ENCODE peak calls at places on chromosomes 13 and 19, in eight cellular contexts. T, K, J, D, R, H, N and G are unnamed samples.

GRCh38 chr19:17419154-17419490 is 725 bp upstream of the MVB12A start:
- DNase-seq in T (no peak), K (no peak), J (no peak), D (peak; percentile 14), R (no peak), H (no peak), N (no peak), G (no peak)

GRCh38 chr13:41150058-41150457 is 17.5 kb upstream of the KBTBD6 start:
- DNase-seq in T (no peak), K (no peak), J (no peak), D (peak; percentile 50), R (no peak), H (no peak), N (no peak), G (no peak)

GRCh38 chr13:40207110-40207478 is 459.3 kb downstream of the FOXO1 start:
- DNase-seq in T (no peak), K (no peak), J (no peak), D (no peak), R (no peak), H (peak; percentile 79), N (no peak), G (no peak)

GRCh38 chr19:47200530-47200929 is 30.5 kb downstream of the BBC3 start:
- DNase-seq in T (no peak), K (no peak), J (no peak), D (no peak), R (no peak), H (no peak), N (no peak), G (no peak)

GRCh38 chr19:28239270-28239669 is 973.7 kb downstream of the UQCRFS1 start:
- DNase-seq in T (no peak), K (peak; percentile 13), J (no peak), D (no peak), R (no peak), H (no peak), N (no peak), G (peak; percentile 22)

GRCh38 chr13:37198629-37199028 is 93.2 kb upstream of the CSNK1A1L start:
- DNase-seq in T (no peak), K (no peak), J (no peak), D (no peak), R (no peak), H (no peak), N (no peak), G (no peak)

GRCh38 chr13:114013952-114014629 is 40.2 kb upstream of the C13orf46 start:
- DNase-seq in T (no peak), K (no peak), J (no peak), D (no peak), R (peak; percentile 58), H (no peak), N (no peak), G (no peak)

GRCh38 chr19:1027020-1027952 is 878 bp downstream of the CNN2 start:
- DNase-seq in T (no peak), K (peak; percentile 45), J (no peak), D (peak; percentile 49), R (peak; percentile 69), H (peak; percentile 52), N (no peak), G (no peak)

GRCh38 chr13:30963794-30964193 is 31.3 kb downstream of the TEX26 start:
- DNase-seq in T (peak; percentile 24), K (peak; percentile 46), J (no peak), D (peak; percentile 59), R (no peak), H (no peak), N (peak; percentile 13), G (peak; percentile 76)

GRCh38 chr13:40061466-40062450 is 406.3 kb downstream of the COG6 start:
- DNase-seq in T (no peak), K (peak; percentile 67), J (no peak), D (peak; percentile 71), R (no peak), H (no peak), N (no peak), G (peak; percentile 64)

GRCh38 chr13:34611678-34612077 is 330.4 kb upstream of the NBEA start:
- DNase-seq in T (no peak), K (no peak), J (no peak), D (no peak), R (no peak), H (no peak), N (no peak), G (peak; percentile 45)

GRCh38 chr13:43782686-43783085 is 4.1 kb downstream of the ENOX1 start:
- DNase-seq in T (no peak), K (no peak), J (no peak), D (peak; percentile 65), R (no peak), H (no peak), N (no peak), G (no peak)
- TF ChIP-seq CTCF in T (no peak), K (no peak), J (no peak), D (no peak), R (no peak), H (no peak), N (no peak), G (no peak)

GRCh38 chr19:50924576-50924975 is 13.4 kb upstream of the KLK4 start:
- DNase-seq in T (no peak), K (no peak), J (no peak), D (peak; percentile 50), R (no peak), H (no peak), N (no peak), G (no peak)

GRCh38 chr19:50922316-50922853 is 11.2 kb upstream of the KLK4 start:
- DNase-seq in T (peak; percentile 80), K (peak; percentile 82), J (peak; percentile 30), D (peak; percentile 83), R (peak; percentile 77), H (peak; percentile 91), N (peak; percentile 85), G (peak; percentile 83)

GRCh38 chr19:50925734-50926133 is 14.5 kb upstream of the KLK4 start:
- DNase-seq in T (no peak), K (peak; percentile 38), J (no peak), D (peak; percentile 56), R (no peak), H (no peak), N (no peak), G (no peak)

GRCh38 chr19:50926144-50926543 is 14.9 kb upstream of the KLK4 start:
- DNase-seq in T (no peak), K (no peak), J (no peak), D (no peak), R (no peak), H (no peak), N (no peak), G (no peak)

DNA sequence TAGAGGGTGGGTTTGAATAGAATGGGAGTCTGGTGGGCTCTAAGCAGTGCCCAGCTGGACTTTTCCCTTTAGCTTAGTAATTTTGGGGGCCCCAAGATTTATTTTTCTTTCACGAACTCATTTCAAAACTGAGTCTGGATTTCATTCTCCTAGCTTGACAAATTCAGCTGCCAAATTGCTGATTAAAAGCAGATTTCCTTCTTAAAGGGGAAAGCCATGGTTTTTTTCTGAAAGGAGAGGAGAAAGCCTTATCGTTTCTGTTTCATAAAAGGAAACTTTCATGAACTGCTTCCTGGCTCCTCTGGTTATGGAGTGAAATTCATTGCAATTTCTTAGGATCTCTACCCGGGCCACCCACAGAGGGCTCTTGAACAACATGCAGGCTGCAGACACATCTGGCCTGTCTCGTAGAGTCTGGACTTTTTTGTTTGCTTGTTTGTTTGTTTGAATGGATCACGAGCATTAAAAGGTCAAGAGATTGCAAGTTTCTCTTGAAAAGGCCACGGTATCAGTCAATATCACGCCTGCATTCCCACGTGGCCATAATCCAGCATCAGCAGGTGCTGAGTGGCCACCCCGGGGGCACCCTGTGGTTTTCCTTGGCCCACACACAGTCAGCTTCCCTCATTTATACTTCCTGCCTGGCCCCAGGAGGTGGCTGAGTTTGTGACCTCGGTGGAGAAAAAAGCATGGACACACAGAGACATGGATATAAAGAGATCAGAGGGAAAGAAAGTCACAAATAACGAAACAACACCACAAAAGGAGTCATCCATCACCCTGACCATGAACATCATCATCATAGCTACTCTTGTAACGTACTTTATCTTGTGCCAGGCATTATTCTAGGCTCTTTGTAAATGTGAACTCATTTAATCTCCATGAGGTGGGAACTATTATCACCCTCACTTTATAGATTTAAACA is 10.5 kb upstream of the KLK4 start:
- DNase-seq in T (no peak), K (no peak), J (no peak), D (no peak), R (no peak), H (no peak), N (no peak), G (peak; percentile 3)
- H3K4me3 ChIP-seq in T (no peak overlapping the region), K (no peak overlapping the region), J (no peak overlapping the region), D (no peak overlapping the region), R (no peak overlapping the region), H (no peak overlapping the region), N (no peak overlapping the region), G (no peak overlapping the region)

GRCh38 chr13:74204606-74205312 is 70.6 kb upstream of the KLF12 start:
- DNase-seq in T (no peak), K (no peak), J (no peak), D (no peak), R (no peak), H (no peak), N (no peak), G (peak; percentile 19)

GRCh38 chr13:74203576-74203975 is 69.4 kb upstream of the KLF12 start:
- DNase-seq in T (no peak), K (no peak), J (no peak), D (no peak), R (no peak), H (no peak), N (no peak), G (peak; percentile 34)

GRCh38 chr13:74202129-74202528 is 67.9 kb upstream of the KLF12 start:
- DNase-seq in T (no peak), K (no peak), J (no peak), D (no peak), R (no peak), H (no peak), N (no peak), G (peak; percentile 14)

GRCh38 chr13:74200081-74200480 is 65.9 kb upstream of the KLF12 start:
- DNase-seq in T (no peak), K (no peak), J (no peak), D (no peak), R (no peak), H (no peak), N (no peak), G (peak; percentile 45)

GRCh38 chr13:74201530-74201929 is 67.3 kb upstream of the KLF12 start:
- DNase-seq in T (no peak), K (no peak), J (no peak), D (no peak), R (no peak), H (no peak), N (no peak), G (no peak)
- TF ChIP-seq CTCF in T (no peak), K (no peak), J (no peak), D (no peak), R (no peak), H (no peak), N (no peak), G (no peak)

DNA sequence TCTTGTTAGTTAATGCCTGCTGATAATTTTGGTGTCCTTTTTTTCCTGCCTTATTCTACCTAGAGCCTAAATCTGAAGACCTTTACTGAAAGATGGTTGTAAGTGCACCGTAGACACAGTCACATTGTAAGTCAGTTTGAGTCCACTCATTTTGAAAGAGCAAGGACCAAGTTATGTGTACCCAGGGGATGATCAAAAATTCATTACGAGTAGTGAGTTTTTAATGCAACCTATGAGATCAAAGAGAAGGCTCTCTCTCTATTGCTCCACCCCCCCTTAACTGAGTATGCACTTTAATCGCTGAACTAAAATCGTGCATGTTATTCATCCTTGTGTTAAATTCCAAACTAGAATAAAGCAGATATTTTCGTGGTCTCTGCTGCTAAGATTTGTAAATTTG is 1.8 kb downstream of the RAP2A start:
- DNase-seq in T (no peak), K (peak; percentile 19), J (no peak), D (peak; percentile 13), R (no peak), H (peak; percentile 66), N (no peak), G (peak; percentile 30)
- H3K4me3 ChIP-seq in T (no peak overlapping the region), K (peak overlapping the region; percentile 77), J (peak overlapping the region; percentile 88), D (peak overlapping the region; percentile 77), R (peak overlapping the region; percentile 69), H (peak overlapping the region; percentile 96), N (no peak overlapping the region), G (peak overlapping the region; percentile 78)